ENCODE peak calls at places on chromosomes 11 and 22, in nine cellular contexts. Z, K, G, M, U, R, F, B and W are unnamed samples.

GRCh38 chr11:75453916-75454655 is 21.1 kb upstream of the KLHL35 start:
- DNase-seq in Z (no peak), K (peak), G (no peak), M (peak), U (peak), R (no peak), F (no peak), B (no peak), W (no peak)

GRCh38 chr11:69539416-69540117 is 58.1 kb downstream of the LINC01488 start:
- DNase-seq in Z (no peak), K (no peak), G (peak), M (no peak), U (no peak), R (no peak), F (no peak), B (no peak), W (no peak)

GRCh38 chr11:12175694-12176241 is 65.4 kb downstream of the MICAL2 start:
- DNase-seq in Z (no peak), K (peak), G (peak), M (peak), U (peak), R (peak), F (no peak), B (no peak), W (peak)

GRCh38 chr11:4086584-4087353 is 7.8 kb upstream of the RRM1 start:
- DNase-seq in Z (no peak), K (no peak), G (no peak), M (no peak), U (no peak), R (no peak), F (no peak), B (no peak), W (no peak)

GRCh38 chr11:2521681-2522630 is 77.1 kb downstream of the KCNQ1 start:
- DNase-seq in Z (no peak), K (no peak), G (peak), M (no peak), U (no peak), R (no peak), F (no peak), B (peak), W (no peak)

GRCh38 chr11:27254744-27255446 is 108.1 kb downstream of the CCDC34 start:
- DNase-seq in Z (no peak), K (peak), G (no peak), M (peak), U (peak), R (no peak), F (no peak), B (no peak), W (no peak)

GRCh38 chr22:41085842-41086241 is 6.5 kb upstream of the EP300 start:
- DNase-seq in Z (no peak), K (no peak), G (no peak), M (no peak), U (no peak), R (no peak), F (no peak), B (no peak), W (no peak)

GRCh38 chr22:29949872-29950271 is 66.9 kb downstream of the MTMR3 start:
- DNase-seq in Z (no peak), K (no peak), G (no peak), M (no peak), U (no peak), R (no peak), F (no peak), B (no peak), W (no peak)

GRCh38 chr11:17861036-17861755 is 126.6 kb downstream of the KCNC1 start:
- DNase-seq in Z (no peak), K (peak), G (no peak), M (peak), U (no peak), R (peak), F (no peak), B (no peak), W (no peak)

GRCh38 chr11:109986488-109986887 is 106.7 kb upstream of the ZC3H12C start:
- DNase-seq in Z (no peak), K (no peak), G (no peak), M (no peak), U (no peak), R (no peak), F (no peak), B (no peak), W (no peak)

GRCh38 chr11:48062649-48063048 is 82.3 kb downstream of the PTPRJ start:
- DNase-seq in Z (no peak), K (no peak), G (no peak), M (no peak), U (no peak), R (no peak), F (no peak), B (no peak), W (no peak)

GRCh38 chr11:108965602-108966001 is 300.7 kb downstream of the DDX10 start:
- DNase-seq in Z (no peak), K (peak), G (no peak), M (peak), U (peak), R (peak), F (no peak), B (no peak), W (peak)

GRCh38 chr11:57406337-57406904 is 16.0 kb upstream of the PRG2 start:
- DNase-seq in Z (peak), K (peak), G (no peak), M (peak), U (no peak), R (peak), F (no peak), B (no peak), W (no peak)

GRCh38 chr11:8011981-8012444 is 24.9 kb downstream of the EIF3F start:
- DNase-seq in Z (no peak), K (peak), G (peak), M (peak), U (peak), R (peak), F (no peak), B (no peak), W (peak)

GRCh38 chr11:120839201-120839600 is 184.7 kb upstream of the TBCEL start:
- DNase-seq in Z (no peak), K (no peak), G (no peak), M (no peak), U (no peak), R (no peak), F (no peak), B (no peak), W (no peak)

GRCh38 chr11:35242843-35243242 is 103.9 kb downstream of the CD44 start:
- DNase-seq in Z (no peak), K (no peak), G (no peak), M (no peak), U (no peak), R (no peak), F (no peak), B (no peak), W (no peak)

GRCh38 chr22:46635756-46636155 is 15.6 kb downstream of the GRAMD4 start:
- DNase-seq in Z (no peak), K (no peak), G (peak), M (no peak), U (no peak), R (no peak), F (no peak), B (no peak), W (no peak)